ENCODE peak calls at places on chromosomes 16 and 17, in six cellular contexts. W is endothelial cell of umbilical vein, N is HepG2, J is neural progenitor cell, C is hepatocyte, M is mammary epithelial cell. H is an unnamed sample.
A peak's percentile ranks its signal among the peaks of the same experiment; 100 is the strongest.

GRCh38 chr17:55434721-55435120 is 13.1 kb upstream of the MMD start:
- DNase-seq in C (no peak), J (no peak), N (no peak), W (no peak), M (peak; percentile 36), H (no peak)

GRCh38 chr16:15775209-15775608 is 81.6 kb downstream of the MYH11 start:
- DNase-seq in N (no peak), C (no peak), M (peak; percentile 21), W (peak; percentile 13), J (no peak), H (no peak)

GRCh38 chr16:3171855-3172593 is 16.0 kb upstream of the OR1F1 start:
- DNase-seq in J (peak; percentile 49), C (no peak), N (peak; percentile 67), W (no peak), M (peak; percentile 84), H (peak; percentile 44)

GRCh38 chr16:81553080-81553813 is 108.6 kb downstream of the CMIP start:
- DNase-seq in J (no peak), M (peak; percentile 64), N (peak; percentile 91), W (peak; percentile 66), C (peak; percentile 27), H (no peak)

GRCh38 chr16:84144301-84144858 is 597 bp downstream of the HSDL1 start:
- DNase-seq in M (peak; percentile 14), C (peak; percentile 50), J (peak; percentile 62), W (peak; percentile 48), N (no peak), H (peak; percentile 24)

GRCh38 chr17:28624148-28624547 is 10.2 kb upstream of the RSKR start:
- DNase-seq in W (no peak), N (no peak), C (no peak), J (no peak), M (no peak), H (no peak)

GRCh38 chr17:3411070-3411469 is at the start of gene OR3A3:
- DNase-seq in J (no peak), M (no peak), N (no peak), W (no peak), C (no peak), H (no peak)

GRCh38 chr16:54282923-54283734 is 3.5 kb downstream of the IRX3 start:
- DNase-seq in J (peak; percentile 53), C (no peak), W (no peak), N (no peak), M (peak; percentile 21), H (no peak)

GRCh38 chr17:73998246-73999220 is 204.9 kb upstream of the RPL38 start:
- DNase-seq in W (no peak), N (peak; percentile 44), M (peak; percentile 22), C (peak; percentile 76), J (peak; percentile 69), H (peak; percentile 45)

GRCh38 chr17:53516643-53517042 is 306.1 kb upstream of the KIF2B start:
- DNase-seq in W (no peak), N (no peak), M (peak; percentile 5), C (peak; percentile 28), J (peak; percentile 46), H (no peak)

GRCh38 chr17:65013613-65014391 is 42.7 kb downstream of the GNA13 start:
- DNase-seq in M (peak; percentile 84), N (peak; percentile 28), C (peak; percentile 33), W (no peak), J (no peak), H (no peak)

GRCh38 chr17:72788950-72789585 is 303.4 kb downstream of the SLC39A11 start:
- DNase-seq in N (peak; percentile 85), J (no peak), W (no peak), M (no peak), C (no peak), H (no peak)

GRCh38 chr17:6753565-6753964 is 2.3 kb upstream of the XAF1 start:
- DNase-seq in N (no peak), C (no peak), J (peak; percentile 61), W (peak; percentile 74), M (no peak), H (no peak)

GRCh38 chr17:10059684-10060211 is 138.7 kb downstream of the GAS7 start:
- DNase-seq in W (no peak), J (no peak), M (no peak), N (no peak), C (peak; percentile 39), H (peak; percentile 52)

GRCh38 chr17:32249475-32249874 is 16.2 kb upstream of the RHBDL3 start:
- DNase-seq in W (no peak), J (no peak), N (no peak), C (no peak), M (no peak), H (no peak)

GRCh38 chr16:82987767-82988166 is 361.0 kb downstream of the CDH13 start:
- DNase-seq in W (no peak), J (no peak), N (no peak), M (peak; percentile 55), C (no peak), H (no peak)

GRCh38 chr16:59164461-59164860 is 430.3 kb upstream of the GOT2 start:
- DNase-seq in N (no peak), W (peak; percentile 15), J (peak; percentile 41), C (peak; percentile 29), M (no peak), H (no peak)

GRCh38 chr17:21510686-21511367 is 134.7 kb downstream of the KCNJ12 start:
- DNase-seq in M (no peak), J (peak; percentile 24), C (no peak), W (peak; percentile 26), N (no peak), H (no peak)

GRCh38 chr17:10585529-10585928 is 36.1 kb upstream of the MYH2 start:
- DNase-seq in M (no peak), J (no peak), C (no peak), N (no peak), W (no peak), H (no peak)

GRCh38 chr17:57296231-57296630 is 39.9 kb downstream of the MSI2 start:
- DNase-seq in M (no peak), J (no peak), N (no peak), W (no peak), C (no peak), H (no peak)

GRCh38 chr16:64969221-64969620 is 152.6 kb downstream of the CDH11 start:
- DNase-seq in W (no peak), J (no peak), M (no peak), C (no peak), N (no peak), H (no peak)

GRCh38 chr16:17921357-17921978 is 415.1 kb downstream of the NPIPA8 start:
- DNase-seq in J (peak; percentile 40), M (peak; percentile 21), W (no peak), N (peak; percentile 64), C (peak; percentile 11), H (peak; percentile 61)

GRCh38 chr17:68868708-68869107 is 86.5 kb downstream of the ABCA8 start:
- DNase-seq in M (no peak), N (no peak), W (peak; percentile 50), C (no peak), J (no peak), H (no peak)

GRCh38 chr16:89341274-89341673 is 123.8 kb downstream of the ZNF778 start:
- DNase-seq in W (no peak), N (no peak), C (no peak), M (no peak), J (no peak), H (no peak)

GRCh38 chr17:13922885-13923284 is 146.4 kb upstream of the COX10 start:
- DNase-seq in C (no peak), N (no peak), J (no peak), M (no peak), W (no peak), H (no peak)

GRCh38 chr17:77391668-77392375 is 251.1 kb downstream of the SEC14L1 start:
- DNase-seq in C (peak; percentile 81), N (no peak), W (peak; percentile 57), M (peak; percentile 83), J (peak; percentile 78), H (no peak)

GRCh38 chr16:23504453-23505179 is 5.7 kb downstream of the GGA2 start:
- DNase-seq in J (peak; percentile 77), M (peak; percentile 96), N (peak; percentile 58), W (peak; percentile 87), C (peak; percentile 67), H (no peak)

GRCh38 chr16:80063028-80063767 is 462.7 kb upstream of the MAF start:
- DNase-seq in W (no peak), C (no peak), N (no peak), M (no peak), J (no peak), H (no peak)

GRCh38 chr17:45370949-45371413 is 54.2 kb upstream of the MAP3K14 start:
- DNase-seq in N (no peak), J (no peak), W (no peak), C (no peak), M (peak; percentile 54), H (no peak)

GRCh38 chr16:27779719-27780161 is 229.8 kb downstream of the KATNIP start:
- DNase-seq in J (peak; percentile 84), C (peak; percentile 51), N (peak; percentile 42), W (no peak), M (peak; percentile 12), H (no peak)

GRCh38 chr16:72811188-72811720 is 236.7 kb downstream of the ZFHX3 start:
- DNase-seq in N (no peak), M (no peak), J (no peak), W (no peak), C (no peak), H (no peak)

DNA sequence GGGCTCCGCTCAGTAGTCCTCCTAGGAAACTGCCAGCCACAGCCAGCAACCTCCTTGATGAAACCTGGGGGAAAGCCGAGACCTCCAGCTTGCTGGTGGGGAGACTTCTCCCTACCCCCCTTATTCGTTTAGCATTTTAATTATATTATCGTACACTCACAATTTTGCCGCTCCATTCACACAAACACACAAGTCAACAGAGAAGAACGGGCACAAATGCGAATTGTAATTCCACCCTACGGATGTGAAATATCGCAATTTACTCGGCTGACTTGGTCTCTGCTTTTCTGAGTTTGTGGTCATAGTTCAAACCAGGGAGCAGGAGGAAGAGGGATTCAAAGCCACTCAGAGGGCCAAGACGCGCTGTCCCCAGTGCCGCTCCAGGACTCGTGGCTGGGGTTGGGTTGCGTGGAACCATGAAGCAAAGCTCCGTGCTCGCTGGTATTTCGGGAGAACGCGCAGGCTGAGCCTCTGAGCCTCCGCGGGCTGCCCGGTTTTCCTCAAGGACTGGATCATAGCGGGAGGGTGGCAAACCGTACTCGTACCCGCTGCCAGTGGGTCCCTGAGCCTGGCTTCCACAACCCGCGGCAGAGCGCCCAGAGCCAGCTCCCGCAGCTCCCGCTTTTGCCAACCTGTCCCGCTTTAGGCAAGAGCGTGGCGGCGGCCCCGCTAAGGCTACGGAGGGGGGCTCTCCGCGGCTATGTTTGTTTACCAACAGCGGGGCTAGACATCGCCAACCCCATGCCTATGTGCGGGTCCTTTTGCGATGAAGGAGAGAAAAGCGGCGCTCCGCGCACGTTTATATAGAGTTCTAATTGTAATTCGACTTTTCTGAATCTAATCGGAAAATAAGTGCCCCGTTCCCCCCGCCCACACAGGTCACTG is 2.0 kb downstream of the LHX1 start:
- DNase-seq in N (no peak), W (no peak), M (no peak), J (peak; percentile 45), C (no peak), H (no peak)
- TF ChIP-seq EZH2 in N (peak; percentile 32), W (peak; percentile 96), M (peak; percentile 89), J (peak; percentile 99), C (peak; percentile 98), H (peak; percentile 76)

GRCh38 chr17:66414528-66415175 is 112.2 kb downstream of the PRKCA start:
- DNase-seq in W (no peak), C (no peak), M (no peak), J (no peak), N (no peak), H (peak; percentile 93)
- H3K4me2 ChIP-seq in W (no peak overlapping the region), C (peak overlapping the region; percentile 47), M (no peak overlapping the region), J (no peak overlapping the region), N (peak overlapping the region; percentile 65), H (peak overlapping the region; percentile 70)

GRCh38 chr17:8073627-8074485 is 13.7 kb downstream of the ALOX12B start:
- DNase-seq in M (peak; percentile 62), C (peak; percentile 84), N (peak; percentile 32), W (peak; percentile 59), J (peak; percentile 91), H (peak; percentile 68)
- TF ChIP-seq EZH2 in M (no peak), C (no peak), N (no peak), W (no peak), J (no peak), H (no peak)

GRCh38 chr17:62816282-62816839 is 8.2 kb upstream of the MARCHF10 start:
- DNase-seq in W (no peak), C (no peak), N (no peak), M (no peak), J (no peak), H (no peak)
- H3K4me2 ChIP-seq in W (no peak overlapping the region), C (no peak overlapping the region), N (no peak overlapping the region), M (no peak overlapping the region), J (no peak overlapping the region), H (no peak overlapping the region)

H was measured in MM.1S.